ENCODE peak calls at places on chromosome 5, in four cellular contexts. W is foreskin fibroblast, G is SW 1271, I is epithelial cell of esophagus. B is an unnamed sample.

GRCh38 chr5:38104497-38105230 is 153.7 kb upstream of the EGFLAM start:
- DNase-seq in G (peak; percentile 12), I (no peak), W (no peak), B (no peak)

GRCh38 chr5:114361724-114362196 is at the start of gene KCNN2:
- DNase-seq in W (peak; percentile 91), G (peak; percentile 85), I (peak; percentile 77), B (no peak)

GRCh38 chr5:53820802-53821171 is 260.3 kb downstream of the NDUFS4 start:
- DNase-seq in W (peak; percentile 59), G (no peak), I (peak; percentile 18), B (no peak)

GRCh38 chr5:149938791-149939358 is 5.7 kb downstream of the PDE6A start:
- DNase-seq in G (peak; percentile 86), W (peak; percentile 81), I (peak; percentile 96), B (peak; percentile 48)

GRCh38 chr5:58156354-58156753 is 303.5 kb downstream of the PLK2 start:
- DNase-seq in G (no peak), W (peak; percentile 68), I (peak; percentile 33), B (peak; percentile 10)

GRCh38 chr5:38373733-38374132 is 115.4 kb downstream of the EGFLAM start:
- DNase-seq in G (no peak), I (no peak), W (no peak), B (peak; percentile 54)

GRCh38 chr5:109196486-109196885 is 213.3 kb downstream of the PJA2 start:
- DNase-seq in I (no peak), W (peak; percentile 21), G (no peak), B (no peak)

GRCh38 chr5:56278267-56278826 is 45.2 kb upstream of the ANKRD55 start:
- DNase-seq in W (peak; percentile 31), I (no peak), G (no peak), B (no peak)

GRCh38 chr5:153445875-153446567 is 44.4 kb upstream of the GRIA1 start:
- DNase-seq in I (peak; percentile 55), G (no peak), W (peak; percentile 71), B (peak; percentile 14)

GRCh38 chr5:115460476-115460875 is 84.1 kb downstream of the FEM1C start:
- DNase-seq in W (peak; percentile 98), I (peak; percentile 90), G (peak; percentile 31), B (peak; percentile 86)

GRCh38 chr5:172765766-172766286 is 5.2 kb downstream of the DUSP1 start:
- DNase-seq in W (no peak), I (peak; percentile 85), G (no peak), B (no peak)

GRCh38 chr5:156497816-156498215 is 170.9 kb downstream of the SGCD start:
- DNase-seq in W (peak; percentile 34), G (no peak), I (peak; percentile 22), B (no peak)

GRCh38 chr5:143156556-143156955 is 246.9 kb downstream of the NR3C1 start:
- DNase-seq in G (no peak), W (peak; percentile 43), I (no peak), B (no peak)

GRCh38 chr5:126438267-126438666 is 15.1 kb downstream of the GRAMD2B start:
- DNase-seq in G (no peak), I (no peak), W (no peak), B (no peak)

GRCh38 chr5:146659961-146660360 is 144.0 kb upstream of the GPR151 start:
- DNase-seq in I (no peak), W (no peak), G (no peak), B (no peak)

B was measured in stromal cell of bone marrow.